ENCODE peak calls at places on chromosomes 1 and 21, in five cellular contexts. B is left colon; T is NCI-H1105; H is hypothalamus; G is activated CD4-positive, alpha-beta T cell treated with anti-CD3 and anti-CD28 coated beads, Interleukin-2, amount 50 U/mL, for 48 hours. C is an unnamed sample.

GRCh38 chr1:102941364-102941947 is 166.9 kb downstream of the COL11A1 start:
- DNase-seq in B (no peak), H (no peak), G (no peak), T (no peak), C (peak; percentile 21)

GRCh38 chr1:84174051-84174556 is 30.0 kb downstream of the PRKACB start:
- DNase-seq in G (no peak), T (no peak), B (no peak), H (no peak), C (peak; percentile 66)

GRCh38 chr1:3992103-3992556 is 92.1 kb upstream of the C1orf174 start:
- DNase-seq in G (peak; percentile 1), H (no peak), T (no peak), B (no peak), C (no peak)

GRCh38 chr1:236685917-236686814 is at the start of gene ACTN2:
- DNase-seq in T (peak; percentile 38), H (peak; percentile 28), G (peak; percentile 41), B (peak; percentile 56), C (no peak)

GRCh38 chr1:8652607-8653046 is 164.8 kb downstream of the RERE start:
- DNase-seq in G (no peak), T (no peak), B (no peak), H (no peak), C (no peak)

GRCh38 chr1:230308039-230308438 is 118.1 kb downstream of the PGBD5 start:
- DNase-seq in G (no peak), H (no peak), B (peak; percentile 94), T (no peak), C (peak; percentile 99)

GRCh38 chr1:116544588-116545358 is 26.1 kb downstream of the CD58 start:
- DNase-seq in T (no peak), H (no peak), B (no peak), G (peak; percentile 37), C (no peak)

GRCh38 chr1:113982955-113983742 is 3.9 kb downstream of the OLFML3 start:
- DNase-seq in B (no peak), T (no peak), G (no peak), H (no peak), C (no peak)

GRCh38 chr1:9996624-9997582 is at the start of gene RBP7:
- DNase-seq in B (peak; percentile 27), G (peak; percentile 6), T (no peak), H (peak; percentile 19), C (no peak)

GRCh38 chr1:200027264-200027823 is at the start of gene NR5A2:
- DNase-seq in B (no peak), G (no peak), H (no peak), T (no peak), C (no peak)

GRCh38 chr1:109482796-109483638 is 688 bp upstream of the ATXN7L2 start:
- DNase-seq in B (peak; percentile 56), H (peak; percentile 52), T (peak; percentile 70), G (no peak), C (no peak)

GRCh38 chr1:172967936-172968335 is 82.8 kb downstream of the TNFSF18 start:
- DNase-seq in H (no peak), G (no peak), B (no peak), T (no peak), C (no peak)

GRCh38 chr1:24727490-24728214 is 17.6 kb upstream of the CLIC4 start:
- DNase-seq in H (peak; percentile 20), G (no peak), B (peak; percentile 61), T (no peak), C (no peak)

GRCh38 chr21:39373634-39374033 is 24.7 kb upstream of the HMGN1 start:
- DNase-seq in T (no peak), B (peak; percentile 31), G (no peak), H (no peak), C (peak; percentile 37)

GRCh38 chr1:198122693-198123092 is 34.1 kb upstream of the NEK7 start:
- DNase-seq in H (no peak), T (no peak), G (no peak), B (no peak), C (no peak)

GRCh38 chr21:38350681-38351080 is 93.9 kb downstream of the KCNJ15 start:
- DNase-seq in H (no peak), B (no peak), T (no peak), G (no peak), C (no peak)

GRCh38 chr1:198199105-198199504 is 42.3 kb downstream of the NEK7 start:
- DNase-seq in T (no peak), B (no peak), G (no peak), H (no peak), C (no peak)

GRCh38 chr1:92747735-92748134 is 37.2 kb downstream of the EVI5 start:
- DNase-seq in G (no peak), H (no peak), B (no peak), T (no peak), C (no peak)

GRCh38 chr1:240100351-240100750 is 8.7 kb downstream of the FMN2 start:
- DNase-seq in T (no peak), H (no peak), B (no peak), G (no peak), C (peak; percentile 95)

GRCh38 chr1:225772848-225773247 is 4.8 kb upstream of the SRP9 start:
- DNase-seq in H (no peak), G (no peak), T (no peak), B (peak; percentile 34), C (no peak)

GRCh38 chr1:209839875-209840491 is 12.2 kb downstream of the UTP25 start:
- DNase-seq in B (no peak), H (no peak), G (no peak), T (no peak), C (peak; percentile 99)

GRCh38 chr1:53956308-53957168 is 10.4 kb downstream of the LRRC42 start:
- DNase-seq in T (peak; percentile 90), H (no peak), B (no peak), G (no peak), C (no peak)

GRCh38 chr1:2583871-2584341 is 2.7 kb upstream of the PRXL2B start:
- DNase-seq in G (no peak), T (peak; percentile 32), H (no peak), B (no peak), C (no peak)

GRCh38 chr1:53413175-53414001 is 45.8 kb upstream of the DMRTB1 start:
- DNase-seq in B (no peak), T (no peak), H (no peak), G (peak; percentile 55), C (peak; percentile 90)

GRCh38 chr21:46183910-46184624 is at the start of gene SPATC1L:
- DNase-seq in B (peak; percentile 77), H (peak; percentile 87), G (peak; percentile 36), T (peak; percentile 49), C (peak; percentile 44)

GRCh38 chr21:42061866-42062542 is 9.1 kb upstream of the UMODL1 start:
- DNase-seq in B (peak; percentile 43), H (no peak), T (no peak), G (peak; percentile 54), C (no peak)

GRCh38 chr1:61741682-61742619 is at the start of gene PATJ:
- DNase-seq in B (peak; percentile 88), G (peak; percentile 59), H (peak; percentile 39), T (peak; percentile 91), C (peak; percentile 18)

C was measured in A172.